ENCODE peak calls at places on chromosomes 5 and 9, in five cellular contexts. I, H, L, N and V are unnamed samples.

GRCh38 chr5:148828461-148829247 is 2.2 kb downstream of the ADRB2 start:
- DNase-seq in N (no peak), L (peak; percentile 82), H (no peak), I (peak; percentile 52), V (no peak)

GRCh38 chr5:32076699-32077695 is 97.1 kb downstream of the GOLPH3 start:
- DNase-seq in L (peak; percentile 51), N (peak; percentile 61), I (no peak), H (peak; percentile 34), V (peak; percentile 55)

GRCh38 chr9:99389087-99390033 is 167.3 kb downstream of the SEC61B start:
- DNase-seq in L (no peak), N (no peak), H (no peak), I (no peak), V (no peak)

GRCh38 chr9:1046639-1047604 is 3.2 kb upstream of the DMRT2 start:
- DNase-seq in H (no peak), I (no peak), L (no peak), N (no peak), V (peak; percentile 23)

GRCh38 chr5:11385251-11385900 is 518.9 kb downstream of the CTNND2 start:
- DNase-seq in H (no peak), I (no peak), L (no peak), N (peak; percentile 23), V (no peak)

GRCh38 chr5:170126626-170127025 is 20.9 kb downstream of the FOXI1 start:
- DNase-seq in L (no peak), N (no peak), I (no peak), H (no peak), V (no peak)

GRCh38 chr9:134502261-134503211 is 139.1 kb upstream of the COL5A1 start:
- DNase-seq in H (no peak), I (peak; percentile 46), N (peak; percentile 75), L (no peak), V (no peak)

GRCh38 chr9:34203275-34204010 is 24.6 kb downstream of the UBAP1 start:
- DNase-seq in H (no peak), L (no peak), I (no peak), N (no peak), V (no peak)

GRCh38 chr5:17065468-17065867 is 129.4 kb upstream of the MYO10 start:
- DNase-seq in H (no peak), N (no peak), L (no peak), I (no peak), V (no peak)

GRCh38 chr9:4293293-4293931 is 6.5 kb downstream of the GLIS3 start:
- DNase-seq in H (peak; percentile 54), I (no peak), L (no peak), N (no peak), V (no peak)

GRCh38 chr9:38643456-38644173 is 23.2 kb upstream of the ANKRD18A start:
- DNase-seq in I (no peak), L (no peak), H (no peak), N (no peak), V (no peak)

GRCh38 chr5:31237159-31237558 is 43.7 kb downstream of the CDH6 start:
- DNase-seq in I (no peak), L (no peak), H (no peak), N (peak; percentile 16), V (no peak)

GRCh38 chr9:112831281-112831851 is 59.3 kb downstream of the SLC46A2 start:
- DNase-seq in I (peak; percentile 81), L (no peak), N (no peak), H (no peak), V (no peak)

GRCh38 chr9:137355445-137356365 is 53.6 kb upstream of the NRARP start:
- DNase-seq in L (no peak), I (no peak), H (no peak), N (no peak), V (no peak)

GRCh38 chr9:81685763-81686613 is 3.4 kb downstream of the TLE1 start:
- DNase-seq in L (no peak), H (no peak), N (no peak), I (no peak), V (no peak)

GRCh38 chr5:25448190-25448621 is 803.4 kb upstream of the CDH10 start:
- DNase-seq in L (no peak), N (no peak), H (no peak), I (no peak), V (no peak)

GRCh38 chr9:16030513-16031185 is 477.8 kb downstream of the CCDC171 start:
- DNase-seq in I (no peak), H (peak; percentile 84), L (peak; percentile 59), N (no peak), V (peak; percentile 31)

GRCh38 chr5:119330367-119331183 is 25.2 kb upstream of the TNFAIP8 start:
- DNase-seq in H (no peak), L (no peak), N (no peak), I (no peak), V (no peak)

GRCh38 chr5:100643473-100643872 is 108.3 kb downstream of the FAM174A start:
- DNase-seq in I (no peak), H (no peak), L (no peak), N (no peak), V (no peak)

GRCh38 chr5:55601209-55601618 is 66.5 kb upstream of the PLPP1 start:
- DNase-seq in I (peak; percentile 77), H (no peak), N (no peak), L (no peak), V (no peak)

GRCh38 chr5:175246242-175246891 is 197.6 kb downstream of the DRD1 start:
- DNase-seq in I (no peak), H (peak; percentile 84), L (no peak), N (no peak), V (no peak)

GRCh38 chr5:7043797-7044196 is 330.6 kb downstream of the TENT4A start:
- DNase-seq in H (no peak), L (no peak), I (no peak), N (no peak), V (no peak)

GRCh38 chr9:128903079-128903461 is 17.7 kb upstream of the PHYHD1 start:
- DNase-seq in N (no peak), I (no peak), L (no peak), H (no peak), V (no peak)

GRCh38 chr5:120108586-120109254 is 355.4 kb upstream of the PRR16 start:
- DNase-seq in N (no peak), I (no peak), L (no peak), H (no peak), V (no peak)

DNA sequence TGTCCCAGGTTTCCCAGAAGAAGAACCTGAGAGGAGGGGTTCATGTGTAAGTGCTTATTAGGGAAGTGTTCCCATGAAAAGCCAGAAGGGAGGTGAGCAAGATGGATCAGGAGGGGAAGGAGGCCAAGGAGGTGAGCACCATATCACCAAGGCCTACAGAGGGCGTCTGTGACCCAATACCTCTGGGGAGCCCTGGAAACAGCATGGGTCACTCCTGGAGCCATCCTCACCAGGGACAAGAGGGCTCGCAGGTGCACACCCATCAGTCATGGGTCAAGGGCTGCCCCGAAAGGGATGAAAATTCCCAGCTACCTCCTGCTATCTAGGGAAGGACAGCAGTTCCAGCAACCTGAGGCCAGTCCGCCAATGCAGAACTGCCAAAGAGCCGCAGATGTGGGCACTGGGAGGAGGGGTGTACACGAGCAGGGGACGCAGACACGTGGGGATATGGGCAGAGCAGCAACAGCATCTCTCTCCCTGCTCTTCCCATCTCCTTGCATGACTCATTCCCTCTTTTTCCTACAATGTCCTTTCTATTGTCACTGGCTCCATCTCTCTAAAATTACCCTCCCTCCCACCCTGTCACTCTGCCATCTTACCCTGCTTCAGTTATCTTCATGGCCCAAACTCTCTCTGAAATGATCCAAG is 167.6 kb upstream of the FSTL4 start:
- DNase-seq in I (no peak), L (no peak), N (no peak), H (no peak), V (no peak)
- TF ChIP-seq CTCF in I (no peak), L (peak; percentile 23), N (no peak), H (no peak), V (no peak)

GRCh38 chr5:123012321-123012720 is 24.2 kb downstream of the PPIC start:
- DNase-seq in N (no peak), H (no peak), L (no peak), I (no peak), V (no peak)
- TF ChIP-seq CTCF in N (no peak), H (no peak), L (no peak), I (no peak), V (no peak)

GRCh38 chr9:71485306-71485705 is 283.0 kb downstream of the CEMIP2 start:
- DNase-seq in N (no peak), H (no peak), L (no peak), I (no peak), V (no peak)

GRCh38 chr9:71487046-71487445 is 281.3 kb downstream of the CEMIP2 start:
- DNase-seq in N (no peak), L (no peak), H (no peak), I (no peak), V (no peak)

GRCh38 chr9:71490810-71491209 is 277.5 kb downstream of the CEMIP2 start:
- DNase-seq in I (no peak), N (no peak), H (no peak), L (peak; percentile 23), V (no peak)
- TF ChIP-seq CTCF in I (no peak), N (peak; percentile 28), H (peak; percentile 19), L (peak; percentile 35), V (no peak)

DNA sequence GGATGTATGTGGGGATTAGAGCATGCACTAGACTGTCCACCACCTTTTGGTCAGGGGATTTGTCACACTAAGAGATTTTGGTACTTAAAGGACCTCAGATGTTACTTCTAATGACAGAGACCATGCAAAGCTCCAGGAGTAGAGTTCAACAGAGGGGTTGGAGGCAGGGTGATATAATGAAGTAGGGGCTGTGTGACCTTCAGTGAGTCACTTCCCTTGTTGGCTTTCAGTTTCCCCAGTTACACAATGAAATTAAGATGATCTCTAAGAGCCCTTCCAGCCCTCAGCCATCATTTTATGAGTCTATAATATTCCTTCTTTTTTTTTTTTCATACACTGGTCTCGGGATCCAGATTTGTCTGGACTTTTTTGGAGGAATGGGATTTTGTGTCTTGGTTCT is 26.8 kb downstream of the GLRA1 start:
- DNase-seq in H (no peak), L (no peak), I (no peak), N (no peak), V (no peak)
- TF ChIP-seq CTCF in H (no peak), L (no peak), I (no peak), N (no peak), V (no peak)